ENCODE peak calls at places on chromosome 14, in seven cellular contexts. S is A549, X is body of pancreas, D is HCT116, B is ovary, W is thyroid gland, L is tibial nerve. O is an unnamed sample.

GRCh38 chr14:75822522-75823288 is 159.1 kb downstream of the TGFB3 start:
- DNase-seq in B (no peak), D (peak; percentile 67), S (no peak), W (no peak), X (no peak), L (no peak), O (no peak)

GRCh38 chr14:93941293-93941910 is 14.3 kb downstream of the FAM181A start:
- DNase-seq in L (no peak), D (no peak), B (no peak), W (no peak), X (peak; percentile 81), S (no peak), O (no peak)

GRCh38 chr14:98321838-98322237 is 950.2 kb downstream of the BCL11B start:
- DNase-seq in D (no peak), B (no peak), S (no peak), X (no peak), W (no peak), L (no peak), O (no peak)

GRCh38 chr14:24851837-24852236 is 198.1 kb downstream of the STXBP6 start:
- DNase-seq in W (no peak), B (no peak), L (no peak), D (no peak), S (no peak), X (no peak), O (no peak)

GRCh38 chr14:79420725-79421124 is 790.6 kb downstream of the DIO2 start:
- DNase-seq in X (no peak), L (no peak), W (no peak), D (no peak), S (no peak), B (no peak), O (no peak)

GRCh38 chr14:63604626-63605025 is 37.0 kb downstream of the WDR89 start:
- DNase-seq in S (no peak), L (no peak), W (no peak), D (no peak), B (no peak), X (no peak), O (no peak)

GRCh38 chr14:91264151-91265150 is 19.9 kb upstream of the GPR68 start:
- DNase-seq in B (no peak), L (no peak), W (peak; percentile 19), X (peak; percentile 44), S (no peak), D (no peak), O (no peak)

GRCh38 chr14:93033983-93034670 is 81.6 kb downstream of the ITPK1 start:
- DNase-seq in W (no peak), S (no peak), B (no peak), X (no peak), D (no peak), L (no peak), O (no peak)

GRCh38 chr14:74510955-74511354 is 17.4 kb downstream of the ISCA2 start:
- DNase-seq in L (no peak), B (no peak), X (no peak), S (no peak), W (no peak), D (no peak), O (peak; percentile 46)

GRCh38 chr14:74569826-74570591 is 42.0 kb downstream of the LTBP2 start:
- DNase-seq in X (no peak), B (peak; percentile 54), D (no peak), L (no peak), S (no peak), W (peak; percentile 61), O (no peak)

GRCh38 chr14:22479781-22480464 is 109.1 kb downstream of the DAD1 start:
- DNase-seq in W (no peak), L (no peak), B (no peak), X (no peak), D (no peak), S (no peak), O (no peak)

GRCh38 chr14:94423465-94424056 is 29.0 kb downstream of the SERPINA11 start:
- DNase-seq in X (peak; percentile 79), W (peak; percentile 60), D (peak; percentile 75), S (peak; percentile 61), B (peak; percentile 47), L (peak; percentile 62), O (peak; percentile 82)

GRCh38 chr14:99522025-99522401 is 40.8 kb downstream of the CCNK start:
- DNase-seq in B (peak; percentile 39), D (no peak), L (no peak), S (no peak), W (no peak), X (no peak), O (no peak)

GRCh38 chr14:97033556-97034081 is 236.4 kb downstream of the VRK1 start:
- DNase-seq in W (no peak), S (no peak), D (no peak), B (no peak), X (no peak), L (no peak), O (no peak)

GRCh38 chr14:79510659-79511058 is 700.6 kb downstream of the DIO2 start:
- DNase-seq in S (no peak), W (no peak), B (no peak), D (no peak), L (no peak), X (no peak), O (no peak)

GRCh38 chr14:105525861-105526780 is at the start of gene TMEM121:
- DNase-seq in S (peak; percentile 47), B (peak; percentile 47), X (peak; percentile 30), D (no peak), W (peak; percentile 17), L (no peak), O (peak; percentile 65)

GRCh38 chr14:99323603-99324185 is 51.7 kb upstream of the BCL11B start:
- DNase-seq in B (no peak), D (no peak), L (no peak), S (no peak), X (no peak), W (no peak), O (peak; percentile 51)

GRCh38 chr14:80956922-80957321 is 1.5 kb downstream of the TSHR start:
- DNase-seq in D (no peak), L (peak; percentile 32), W (peak; percentile 71), S (no peak), X (no peak), B (no peak), O (no peak)

GRCh38 chr14:64720190-64720589 is 16.0 kb downstream of the PLEKHG3 start:
- DNase-seq in W (peak; percentile 33), X (peak; percentile 67), D (peak; percentile 93), B (no peak), L (no peak), S (peak; percentile 91), O (peak; percentile 73)

GRCh38 chr14:76828339-76829015 is 2.3 kb downstream of the LRRC74A start:
- DNase-seq in X (peak; percentile 87), W (no peak), B (no peak), S (no peak), L (no peak), D (no peak), O (no peak)
- H3K4me3 ChIP-seq in X (no peak overlapping the region), W (no peak overlapping the region), B (peak overlapping the region; percentile 3), S (no peak overlapping the region), L (no peak overlapping the region), D (no peak overlapping the region), O (peak overlapping the region; percentile 36)

DNA sequence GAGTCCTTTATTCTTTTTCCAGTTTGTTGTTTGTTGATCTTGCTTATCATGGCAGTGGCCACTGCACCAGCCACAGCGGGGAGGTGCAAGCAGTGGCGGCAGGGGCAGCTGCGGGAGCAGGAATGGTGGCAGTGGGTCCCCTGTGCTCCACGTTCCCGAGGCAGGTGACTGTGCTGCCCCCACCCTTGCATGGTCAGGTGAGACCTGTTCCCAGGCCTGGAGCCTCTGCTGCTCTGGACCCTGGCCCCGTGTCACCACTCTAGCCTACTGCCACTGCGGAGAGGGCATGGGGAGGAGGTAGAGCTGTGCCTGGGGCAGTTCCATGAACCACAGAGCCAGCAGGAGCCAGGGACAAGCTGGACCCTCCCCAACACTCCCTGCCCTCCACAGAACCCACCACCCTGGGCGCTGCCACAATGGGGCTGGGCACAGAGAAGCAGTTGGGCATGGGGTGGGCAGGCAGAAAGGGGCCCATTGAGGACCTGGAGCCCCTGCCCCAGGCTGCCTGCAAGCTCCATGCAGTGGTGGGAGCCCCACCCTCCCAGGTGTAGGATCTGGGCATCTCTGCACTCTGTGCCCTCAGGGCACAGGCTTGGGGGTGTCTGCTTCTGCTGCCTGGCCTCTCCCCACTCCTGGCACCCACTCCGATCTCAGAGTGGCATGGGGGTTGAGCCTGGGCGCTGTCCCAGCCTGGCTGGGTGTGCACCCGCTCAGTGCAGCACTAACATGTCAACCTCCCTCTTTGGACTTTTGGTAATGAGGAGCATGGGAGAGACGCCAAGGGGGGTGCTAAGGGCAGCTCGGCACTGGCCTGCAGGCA is 23.1 kb upstream of the WDR20 start:
- DNase-seq in D (no peak), L (no peak), S (no peak), B (no peak), X (no peak), W (no peak), O (no peak)
- TF ChIP-seq POLR2A in D (no peak), L (no peak), S (no peak), B (no peak), X (no peak), W (no peak), O (no peak)

DNA sequence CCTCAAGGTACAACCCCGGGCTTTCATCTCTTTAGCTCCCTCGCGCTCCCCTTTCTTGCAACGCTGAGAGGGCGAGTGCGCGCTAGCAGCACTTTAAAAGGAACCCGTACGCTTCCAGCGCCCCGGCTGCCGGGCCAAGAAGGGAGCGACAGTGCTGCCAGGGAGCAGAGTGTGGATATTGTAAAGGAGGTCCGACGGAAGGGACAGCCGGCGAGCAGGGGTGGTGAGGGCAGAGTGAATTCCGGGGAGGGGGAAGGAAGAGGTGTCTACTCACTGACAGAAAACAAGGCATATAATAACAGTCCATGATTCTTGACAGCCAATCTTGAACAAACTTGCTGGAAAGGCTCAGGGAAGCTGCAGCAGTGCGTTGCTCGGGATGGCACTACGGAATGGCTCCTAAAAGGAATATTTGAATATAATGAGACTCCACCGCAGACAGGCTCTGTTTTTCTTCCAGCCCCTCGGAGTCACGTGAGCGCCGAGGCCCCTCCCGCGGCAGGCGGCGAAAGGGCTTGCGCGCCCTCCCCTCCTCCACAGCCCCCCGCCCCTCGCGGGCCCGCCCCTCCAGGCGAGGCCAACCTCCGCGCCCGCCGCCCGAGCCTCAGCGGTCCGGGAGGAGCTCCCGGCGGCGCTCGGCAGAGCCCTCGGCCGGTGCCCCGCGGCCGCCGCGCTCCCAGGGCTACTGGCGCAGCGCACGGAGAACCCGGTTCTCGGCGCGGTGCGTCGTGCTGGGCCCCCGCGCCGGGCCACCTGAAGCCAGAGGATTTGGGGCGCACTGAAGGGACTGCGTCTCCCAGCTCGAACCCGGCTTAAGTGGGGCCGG is 3.4 kb downstream of the BMP4 start:
- DNase-seq in B (peak; percentile 94), D (no peak), W (peak; percentile 91), L (peak; percentile 80), S (peak; percentile 71), X (peak; percentile 63), O (peak; percentile 87)
- H3K4me3 ChIP-seq in B (peak overlapping the region; percentile 65), D (peak overlapping the region; percentile 84), W (peak overlapping the region; percentile 68), L (peak overlapping the region; percentile 51), S (peak overlapping the region; percentile 53), X (peak overlapping the region; percentile 33), O (peak overlapping the region; percentile 74)

DNA sequence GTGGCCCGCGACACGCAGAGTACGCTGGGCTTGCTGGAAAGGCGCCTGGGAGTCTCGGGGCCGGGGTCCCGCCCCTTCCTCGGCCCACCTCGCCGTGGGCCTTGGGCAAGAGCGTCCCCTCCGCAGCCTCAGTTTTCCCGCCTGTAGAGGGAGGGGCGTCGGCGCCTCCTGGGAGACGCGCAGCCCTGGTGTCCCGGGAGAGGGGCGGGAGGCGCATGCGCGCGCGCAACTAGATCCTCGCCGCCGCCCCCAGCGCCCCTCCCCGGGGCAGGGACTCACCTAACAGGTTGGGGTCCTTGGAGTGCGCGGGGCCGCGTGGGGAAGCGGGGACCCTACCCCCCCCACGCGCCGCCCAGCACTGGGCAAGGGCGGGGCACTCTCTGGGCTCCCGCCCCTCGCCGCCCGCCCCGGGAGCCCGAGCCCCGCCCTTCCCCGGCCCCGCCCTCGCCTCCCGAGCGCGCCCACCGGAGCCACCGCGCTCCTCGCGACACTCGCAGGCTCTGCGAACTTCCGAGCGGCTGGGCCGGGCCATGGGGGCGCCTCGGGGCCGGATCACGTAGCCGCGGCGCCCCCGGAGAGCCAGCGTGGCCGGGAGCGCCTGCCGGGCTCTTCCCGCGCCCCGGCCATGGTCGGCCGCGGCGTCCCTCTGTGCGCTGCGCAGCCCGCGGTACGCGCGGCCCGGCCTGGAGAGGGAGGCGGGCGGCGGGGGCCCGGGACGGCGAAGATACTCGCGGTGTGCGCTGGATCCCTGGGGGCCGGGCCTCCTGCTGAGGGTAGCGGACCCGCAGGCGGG is at the start of gene KIF26A:
- DNase-seq in X (no peak), B (peak; percentile 58), D (peak; percentile 51), L (no peak), S (peak; percentile 80), W (no peak), O (peak; percentile 68)
- TF ChIP-seq POLR2A in X (no peak), B (no peak), D (no peak), L (no peak), S (peak; percentile 11), W (no peak), O (no peak)

O was measured in suprapubic skin.